ENCODE peak calls at places on chromosome 21, in six cellular contexts. U is left ventricle myocardium inferior, H is lower lobe of right lung, L is cardiac muscle cell, C is right cardiac atrium, N is hepatocyte. M is an unnamed sample.

GRCh38 chr21:42302794-42303193 is 12.4 kb downstream of the TFF3 start:
- DNase-seq in U (no peak), H (no peak), L (no peak), C (no peak), N (no peak), M (no peak)

GRCh38 chr21:26840206-26840605 is 5.0 kb downstream of the ADAMTS1 start:
- DNase-seq in U (no peak), H (no peak), L (no peak), C (peak; percentile 31), N (no peak), M (no peak)

GRCh38 chr21:29655577-29655976 is 284.2 kb downstream of the GRIK1 start:
- DNase-seq in U (no peak), H (no peak), L (no peak), C (no peak), N (no peak), M (no peak)

GRCh38 chr21:41583274-41583790 is 75.4 kb upstream of the TMPRSS2 start:
- DNase-seq in U (no peak), H (peak; percentile 88), L (no peak), C (no peak), N (peak; percentile 54), M (peak; percentile 73)

GRCh38 chr21:27258756-27259429 is 292.0 kb upstream of the ADAMTS5 start:
- DNase-seq in U (no peak), H (no peak), L (no peak), C (no peak), N (no peak), M (no peak)

GRCh38 chr21:42040411-42041180 is 30.4 kb upstream of the ZBTB21 start:
- DNase-seq in U (no peak), H (peak; percentile 24), L (no peak), C (no peak), N (peak; percentile 64), M (no peak)

GRCh38 chr21:31988492-31989285 is 115.9 kb downstream of the HUNK start:
- DNase-seq in U (no peak), H (no peak), L (no peak), C (no peak), N (no peak), M (no peak)

GRCh38 chr21:31335957-31336738 is 7.9 kb downstream of the TIAM1 start:
- DNase-seq in U (no peak), H (no peak), L (no peak), C (no peak), N (peak; percentile 27), M (no peak)

GRCh38 chr21:36654796-36655325 is 44.1 kb upstream of the SIM2 start:
- DNase-seq in U (no peak), H (no peak), L (no peak), C (no peak), N (no peak), M (no peak)

GRCh38 chr21:20882462-20883415 is 115.5 kb upstream of the NCAM2 start:
- DNase-seq in U (no peak), H (no peak), L (peak; percentile 66), C (peak; percentile 12), N (peak; percentile 61), M (peak; percentile 29)

GRCh38 chr21:29271927-29272333 is 26.8 kb upstream of the BACH1 start:
- DNase-seq in U (no peak), H (no peak), L (no peak), C (no peak), N (peak; percentile 33), M (peak; percentile 82)

GRCh38 chr21:32190491-32191144 is 88.2 kb downstream of the MIS18A start:
- DNase-seq in U (no peak), H (no peak), L (no peak), C (no peak), N (no peak), M (no peak)

GRCh38 chr21:31780944-31781343 is 49.0 kb upstream of the SCAF4 start:
- DNase-seq in U (no peak), H (no peak), L (no peak), C (no peak), N (peak; percentile 54), M (peak; percentile 40)

GRCh38 chr21:31284797-31285397 is 59.2 kb downstream of the TIAM1 start:
- DNase-seq in U (no peak), H (no peak), L (no peak), C (peak; percentile 39), N (no peak), M (no peak)

GRCh38 chr21:42378418-42378817 is 12.1 kb upstream of the TFF1 start:
- DNase-seq in U (no peak), H (no peak), L (no peak), C (no peak), N (no peak), M (no peak)

GRCh38 chr21:30831194-30831765 is 1.7 kb upstream of the KRTAP7-1 start:
- DNase-seq in U (no peak), H (no peak), L (peak; percentile 9), C (no peak), N (peak; percentile 29), M (no peak)

GRCh38 chr21:28516996-28517592 is 475.6 kb downstream of the LTN1 start:
- DNase-seq in U (peak; percentile 64), H (peak; percentile 51), L (peak; percentile 84), C (peak; percentile 56), N (peak; percentile 80), M (peak; percentile 80)

GRCh38 chr21:35441868-35442582 is 392.9 kb upstream of the RUNX1 start:
- DNase-seq in U (no peak), H (no peak), L (no peak), C (no peak), N (no peak), M (no peak)

GRCh38 chr21:14771587-14771986 is 225.5 kb upstream of the SAMSN1 start:
- DNase-seq in U (no peak), H (no peak), L (no peak), C (no peak), N (no peak), M (no peak)

GRCh38 chr21:42282021-42282420 is 33.2 kb downstream of the TFF3 start:
- DNase-seq in U (no peak), H (peak; percentile 43), L (no peak), C (no peak), N (no peak), M (no peak)

GRCh38 chr21:20997633-20998455 is at the start of gene NCAM2:
- DNase-seq in U (peak; percentile 79), H (peak; percentile 78), L (peak; percentile 89), C (peak; percentile 77), N (peak; percentile 89), M (no peak)

GRCh38 chr21:15034126-15034848 is 30.5 kb downstream of the NRIP1 start:
- DNase-seq in U (no peak), H (no peak), L (peak; percentile 25), C (no peak), N (no peak), M (no peak)

GRCh38 chr21:20997308-20997632 is 939 bp upstream of the NCAM2 start:
- DNase-seq in U (no peak), H (no peak), L (peak; percentile 21), C (peak; percentile 18), N (peak; percentile 11), M (no peak)

GRCh38 chr21:29433366-29434059 is 134.8 kb downstream of the BACH1 start:
- DNase-seq in U (no peak), H (no peak), L (no peak), C (no peak), N (peak; percentile 6), M (no peak)

GRCh38 chr21:42337830-42338729 is 12.7 kb downstream of the TFF2 start:
- DNase-seq in U (peak; percentile 50), H (peak; percentile 86), L (peak; percentile 63), C (peak; percentile 56), N (peak; percentile 88), M (peak; percentile 81)

GRCh38 chr21:15534450-15534886 is 195.3 kb upstream of the USP25 start:
- DNase-seq in U (no peak), H (no peak), L (no peak), C (no peak), N (no peak), M (no peak)

GRCh38 chr21:16186742-16187141 is 457.0 kb downstream of the USP25 start:
- DNase-seq in U (no peak), H (no peak), L (peak; percentile 76), C (no peak), N (no peak), M (no peak)

GRCh38 chr21:41418393-41418792 is 7.6 kb upstream of the MX1 start:
- DNase-seq in U (no peak), H (no peak), L (no peak), C (no peak), N (no peak), M (no peak)

GRCh38 chr21:23017989-23018388 is 2019.8 kb downstream of the NCAM2 start:
- DNase-seq in U (no peak), H (no peak), L (no peak), C (no peak), N (no peak), M (no peak)

GRCh38 chr21:34190576-34191301 is 117.4 kb downstream of the MRPS6 start:
- DNase-seq in U (no peak), H (no peak), L (no peak), C (no peak), N (peak; percentile 42), M (no peak)
- H3K4me1 ChIP-seq in U (no peaks in the 10 kb centered on the region), H (no peaks in the 10 kb centered on the region), L (peaks cover 8% of the 10 kb centered on the region), C (peaks cover 5% of the 10 kb centered on the region), N (peaks cover 14% of the 10 kb centered on the region), M (peaks cover 4% of the 10 kb centered on the region)

GRCh38 chr21:44086636-44087425 is 20.4 kb upstream of the PWP2 start:
- DNase-seq in U (no peak), H (no peak), L (no peak), C (no peak), N (no peak), M (no peak)

GRCh38 chr21:44087426-44088400 is 19.5 kb upstream of the PWP2 start:
- DNase-seq in U (no peak), H (peak; percentile 63), L (no peak), C (no peak), N (no peak), M (no peak)

GRCh38 chr21:44083631-44084291 is 23.4 kb upstream of the PWP2 start:
- DNase-seq in U (no peak), H (no peak), L (no peak), C (no peak), N (no peak), M (no peak)

GRCh38 chr21:44084496-44085241 is 22.5 kb upstream of the PWP2 start:
- DNase-seq in U (no peak), H (no peak), L (no peak), C (no peak), N (no peak), M (no peak)

GRCh38 chr21:44085491-44086321 is 21.5 kb upstream of the PWP2 start:
- DNase-seq in U (peak; percentile 36), H (no peak), L (no peak), C (no peak), N (no peak), M (no peak)
- H3K4me1 ChIP-seq in U (peaks cover 64% of the 10 kb centered on the region), H (peaks cover 61% of the 10 kb centered on the region), L (no peaks in the 10 kb centered on the region), C (peaks cover 19% of the 10 kb centered on the region), N (peaks cover 12% of the 10 kb centered on the region), M (peaks cover 19% of the 10 kb centered on the region)

DNA sequence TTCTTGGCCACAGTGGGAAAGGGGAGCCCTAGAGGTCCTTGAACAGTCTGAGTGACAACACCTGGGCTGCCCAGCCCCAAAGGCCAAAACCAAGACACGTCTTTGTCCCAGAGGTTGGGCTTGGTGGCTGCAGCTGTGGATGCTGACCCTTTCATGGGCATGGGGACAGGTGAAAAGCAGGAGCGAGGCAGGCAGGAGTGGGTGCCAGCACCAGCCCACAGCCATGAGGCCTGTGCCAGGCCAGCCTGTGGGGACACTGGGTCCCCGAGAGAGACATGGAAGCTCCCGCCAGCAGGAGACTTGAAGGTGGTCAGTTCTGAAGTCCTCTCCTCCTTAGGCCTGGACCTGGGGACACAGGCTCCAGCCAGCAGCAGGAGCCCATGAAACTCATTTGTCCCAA is 98.6 kb downstream of the KCNJ15 start:
- DNase-seq in U (no peak), H (no peak), L (no peak), C (no peak), N (no peak), M (no peak)
- H3K4me1 ChIP-seq in U (peaks cover 11% of the 10 kb centered on the region), H (peaks cover 26% of the 10 kb centered on the region), L (no peaks in the 10 kb centered on the region), C (no peaks in the 10 kb centered on the region), N (peaks cover 12% of the 10 kb centered on the region), M (no peaks in the 10 kb centered on the region)

GRCh38 chr21:25733859-25734653 is 648 bp downstream of the ATP5PF start:
- DNase-seq in U (no peak), H (no peak), L (peak; percentile 56), C (no peak), N (peak; percentile 63), M (no peak)
- H3K4me1 ChIP-seq in U (peaks cover 90% of the 10 kb centered on the region), H (peaks cover 52% of the 10 kb centered on the region), L (peaks cover 32% of the 10 kb centered on the region), C (peaks cover 2% of the 10 kb centered on the region), N (peaks cover 21% of the 10 kb centered on the region), M (peaks cover 7% of the 10 kb centered on the region)

M was measured in Caco-2.